ENCODE peak calls at places on chromosomes 11 and 22, in eight cellular contexts. I is neural progenitor cell; P is HCT116; K is brain microvascular endothelial cell; F is activated CD8-positive, alpha-beta T cell treated with anti-CD3 and anti-CD28 coated beads for 36 hours; E is Peyer's patch; Q is heart left ventricle; Z is cardiac fibroblast. M is an unnamed sample.

GRCh38 chr11:96385187-96385586 is 4.5 kb downstream of the CCDC82 start:
- DNase-seq in F (no peak), Q (no peak), E (no peak), K (no peak), P (no peak), Z (no peak), I (no peak), M (no peak)

GRCh38 chr22:21726650-21727049 is 8.9 kb downstream of the YPEL1 start:
- DNase-seq in P (peak; percentile 28), K (no peak), F (peak; percentile 64), Z (no peak), I (peak; percentile 81), Q (no peak), E (no peak), M (peak; percentile 62)

GRCh38 chr11:123330471-123330870 is 99.6 kb upstream of the GRAMD1B start:
- DNase-seq in E (no peak), F (no peak), I (no peak), Z (no peak), K (no peak), P (no peak), Q (no peak), M (no peak)

GRCh38 chr22:25437414-25438160 is 126.9 kb upstream of the GRK3 start:
- DNase-seq in K (no peak), E (no peak), Q (no peak), F (no peak), Z (no peak), P (no peak), I (peak; percentile 72), M (no peak)

GRCh38 chr11:69686856-69687255 is 11.7 kb upstream of the LTO1 start:
- DNase-seq in E (no peak), K (no peak), Z (no peak), Q (no peak), I (no peak), P (no peak), F (no peak), M (no peak)

GRCh38 chr11:113677648-113678047 is 28.5 kb downstream of the TMPRSS5 start:
- DNase-seq in K (no peak), F (no peak), P (no peak), Q (no peak), E (no peak), I (no peak), Z (no peak), M (no peak)

GRCh38 chr22:29716814-29717213 is 3.0 kb upstream of the CABP7 start:
- DNase-seq in P (peak; percentile 24), F (peak; percentile 49), Z (peak; percentile 84), K (peak; percentile 66), E (peak; percentile 58), Q (peak; percentile 33), I (peak; percentile 93), M (peak; percentile 70)

GRCh38 chr11:95599959-95600586 is 189.5 kb downstream of the FAM76B start:
- DNase-seq in E (no peak), K (no peak), P (no peak), F (peak; percentile 62), Z (no peak), I (peak; percentile 12), Q (no peak), M (no peak)

GRCh38 chr11:720642-721346 is 14.8 kb downstream of the EPS8L2 start:
- DNase-seq in P (no peak), Z (no peak), I (peak; percentile 91), K (no peak), F (no peak), Q (peak; percentile 15), E (peak; percentile 59), M (peak; percentile 92)

GRCh38 chr11:75351541-75352416 is at the start of gene ARRB1:
- DNase-seq in Q (peak; percentile 75), F (peak; percentile 55), E (peak; percentile 84), I (peak; percentile 83), Z (peak; percentile 75), K (peak; percentile 6), P (no peak), M (peak; percentile 75)

GRCh38 chr11:26677566-26677965 is 44.3 kb downstream of the SLC5A12 start:
- DNase-seq in E (no peak), Q (no peak), F (no peak), K (no peak), Z (no peak), I (no peak), P (no peak), M (no peak)

GRCh38 chr11:16897460-16898061 is 116.7 kb downstream of the PLEKHA7 start:
- DNase-seq in F (no peak), I (peak; percentile 94), K (no peak), Z (no peak), P (no peak), E (no peak), Q (no peak), M (no peak)

GRCh38 chr11:111631034-111631665 is 28.9 kb downstream of the SIK2 start:
- DNase-seq in E (no peak), P (no peak), Z (no peak), Q (no peak), I (peak; percentile 17), F (no peak), K (no peak), M (no peak)

GRCh38 chr11:31997955-31998354 is 92.9 kb upstream of the RCN1 start:
- DNase-seq in I (no peak), Q (no peak), Z (no peak), K (no peak), F (no peak), E (no peak), P (no peak), M (no peak)

GRCh38 chr11:10628506-10629236 is 60.2 kb upstream of the LYVE1 start:
- DNase-seq in E (peak; percentile 76), Z (no peak), F (peak; percentile 48), Q (no peak), I (no peak), K (no peak), P (no peak), M (no peak)

GRCh38 chr22:40046126-40046525 is 51.4 kb downstream of the FAM83F start:
- DNase-seq in E (no peak), F (peak; percentile 67), P (no peak), K (no peak), Z (no peak), I (no peak), Q (no peak), M (no peak)

GRCh38 chr11:61587541-61587941 is 6.7 kb upstream of the SYT7 start:
- DNase-seq in F (peak; percentile 39), I (peak; percentile 87), Z (peak; percentile 26), E (peak; percentile 53), P (no peak), Q (peak; percentile 70), K (no peak), M (no peak)

GRCh38 chr22:45246060-45246985 is 5.6 kb upstream of the KIAA0930 start:
- DNase-seq in I (no peak), Z (peak; percentile 90), Q (no peak), P (peak; percentile 92), E (peak; percentile 88), K (peak; percentile 93), F (no peak), M (no peak)

GRCh38 chr11:65440831-65441499 is 18.4 kb downstream of the NEAT1 start:
- DNase-seq in Z (peak; percentile 67), Q (peak; percentile 8), E (no peak), K (peak; percentile 31), P (no peak), F (no peak), I (no peak), M (no peak)

GRCh38 chr11:61516675-61517516 is 8.3 kb downstream of the LRRC10B start:
- DNase-seq in F (peak; percentile 74), Z (peak; percentile 28), I (peak; percentile 87), E (no peak), Q (no peak), K (peak; percentile 4), P (no peak), M (peak; percentile 91)

GRCh38 chr22:33909906-33910305 is 10.4 kb downstream of the LARGE1 start:
- DNase-seq in F (no peak), Q (peak; percentile 23), E (no peak), I (no peak), K (no peak), P (no peak), Z (peak; percentile 33), M (no peak)

GRCh38 chr11:82229346-82229745 is 504.3 kb downstream of the FAM181B start:
- DNase-seq in F (no peak), Q (no peak), K (peak; percentile 18), I (peak; percentile 40), P (no peak), Z (peak; percentile 10), E (no peak), M (peak; percentile 2)

GRCh38 chr22:49589811-49590210 is 237.9 kb downstream of the BRD1 start:
- DNase-seq in F (no peak), Q (no peak), I (no peak), P (no peak), K (no peak), E (peak; percentile 40), Z (no peak), M (no peak)

GRCh38 chr11:44343778-44344424 is 34.0 kb upstream of the ALX4 start:
- DNase-seq in E (no peak), I (no peak), P (no peak), F (no peak), Z (no peak), Q (no peak), K (no peak), M (no peak)

GRCh38 chr11:104120493-104121200 is 43.3 kb downstream of the PDGFD start:
- DNase-seq in Z (no peak), Q (no peak), I (peak; percentile 9), E (no peak), K (no peak), P (no peak), F (no peak), M (no peak)
- TF ChIP-seq CTCF in Z (no peak), Q (no peak), I (no peak), E (no peak), K (no peak), P (no peak), F (no peak), M (no peak)

GRCh38 chr11:67648140-67648795 is 2.3 kb downstream of the ACY3 start:
- DNase-seq in F (peak; percentile 81), I (peak; percentile 77), Q (no peak), P (peak; percentile 59), Z (no peak), E (peak; percentile 80), K (no peak), M (peak; percentile 77)
- TF ChIP-seq CTCF in F (peak; percentile 69), I (peak; percentile 57), Q (no peak), P (peak; percentile 93), Z (no peak), E (peak; percentile 37), K (peak; percentile 34), M (peak; percentile 63)

DNA sequence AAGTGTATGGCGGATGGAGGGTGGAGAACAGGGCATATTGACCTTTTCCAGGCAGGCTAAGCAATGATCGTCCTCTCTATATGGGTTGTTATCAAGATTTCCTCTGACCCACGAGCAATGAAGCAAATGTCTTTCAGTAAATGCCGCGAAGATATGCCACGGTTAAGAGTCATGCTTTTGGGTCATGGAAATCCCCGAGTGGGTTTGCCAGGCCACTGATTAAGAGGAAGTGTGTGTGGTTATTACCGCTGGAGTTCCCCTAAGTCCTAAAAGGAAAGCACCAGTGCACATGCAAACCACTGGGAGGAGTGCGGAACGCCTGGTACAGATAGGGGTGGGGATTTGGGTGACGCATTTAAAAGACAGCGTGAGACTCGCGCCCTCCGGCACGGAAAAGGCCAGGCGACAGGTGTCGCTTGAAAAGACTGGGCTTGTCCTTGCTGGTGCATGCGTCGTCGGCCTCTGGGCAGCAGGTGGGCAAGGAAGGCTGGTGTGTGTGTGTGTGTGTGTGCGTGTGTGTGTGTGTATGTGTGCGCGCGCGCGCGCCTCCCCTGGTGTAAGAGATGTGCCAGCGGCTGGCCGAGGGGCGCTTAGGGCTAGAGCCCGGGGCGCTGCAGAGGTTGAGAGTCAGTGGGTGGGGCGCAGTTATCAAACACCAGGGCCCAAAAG is at the start of gene BIRC3:
- DNase-seq in P (peak; percentile 91), F (peak; percentile 98), I (peak; percentile 75), K (peak; percentile 93), Q (peak; percentile 78), E (peak; percentile 97), Z (peak; percentile 83), M (peak; percentile 77)
- TF ChIP-seq CTCF in P (no peak), F (no peak), I (peak; percentile 34), K (peak; percentile 54), Q (peak; percentile 40), E (peak; percentile 14), Z (peak; percentile 25), M (peak; percentile 5)

GRCh38 chr22:37098976-37099577 is 10.4 kb downstream of the TMPRSS6 start:
- DNase-seq in P (no peak), Q (no peak), I (peak; percentile 42), Z (no peak), E (no peak), K (no peak), F (peak; percentile 17), M (no peak)
- TF ChIP-seq CTCF in P (no peak), Q (no peak), I (peak; percentile 42), Z (no peak), E (no peak), K (peak; percentile 47), F (peak; percentile 36), M (peak; percentile 27)